ENCODE peak calls at places on chromosome 9, in four cellular contexts. One of them, this sample, is unnamed.

GRCh38 chr9:81772144-81772543 is 82.8 kb upstream of the TLE1 start:
- DNase-seq in OCI-M1: no peak
- DNase-seq in AG08396: peak; percentile 24
- DNase-seq in RPMI8226: no peak
- DNase-seq in this sample: no peak

GRCh38 chr9:75552941-75553340 is 337.5 kb upstream of the PCSK5 start:
- DNase-seq in RPMI8226: no peak
- DNase-seq in OCI-M1: no peak
- DNase-seq in AG08396: peak; percentile 7
- DNase-seq in this sample: no peak

GRCh38 chr9:16252631-16253030 is 617.8 kb downstream of the BNC2 start:
- DNase-seq in RPMI8226: no peak
- DNase-seq in AG08396: no peak
- DNase-seq in OCI-M1: no peak
- DNase-seq in this sample: no peak

GRCh38 chr9:5392285-5392684 is 45.4 kb downstream of the PLGRKT start:
- DNase-seq in AG08396: no peak
- DNase-seq in RPMI8226: no peak
- DNase-seq in OCI-M1: no peak
- DNase-seq in this sample: no peak

GRCh38 chr9:137685035-137685885 is 66.5 kb downstream of the EHMT1 start:
- DNase-seq in AG08396: peak; percentile 68
- DNase-seq in OCI-M1: no peak
- DNase-seq in RPMI8226: no peak
- DNase-seq in this sample: peak; percentile 49

GRCh38 chr9:124720429-124721108 is 50.5 kb downstream of the NR6A1 start:
- DNase-seq in OCI-M1: no peak
- DNase-seq in AG08396: no peak
- DNase-seq in RPMI8226: no peak
- DNase-seq in this sample: no peak

GRCh38 chr9:122936883-122937282 is 3.9 kb upstream of the RABGAP1 start:
- DNase-seq in OCI-M1: no peak
- DNase-seq in RPMI8226: no peak
- DNase-seq in AG08396: no peak
- DNase-seq in this sample: no peak

GRCh38 chr9:109767404-109767803 is 12.6 kb upstream of the PALM2AKAP2 start:
- DNase-seq in AG08396: no peak
- DNase-seq in OCI-M1: no peak
- DNase-seq in RPMI8226: no peak
- DNase-seq in this sample: no peak

GRCh38 chr9:133100518-133101355 is 20.3 kb downstream of the RALGDS start:
- DNase-seq in OCI-M1: no peak
- DNase-seq in AG08396: no peak
- DNase-seq in RPMI8226: no peak
- DNase-seq in this sample: no peak

GRCh38 chr9:137878146-137878941 is 762 bp downstream of the CACNA1B start:
- DNase-seq in OCI-M1: no peak
- DNase-seq in RPMI8226: peak; percentile 38
- DNase-seq in AG08396: peak; percentile 43
- DNase-seq in this sample: no peak

GRCh38 chr9:137959641-137960411 is 82.2 kb downstream of the CACNA1B start:
- DNase-seq in OCI-M1: no peak
- DNase-seq in AG08396: no peak
- DNase-seq in RPMI8226: no peak
- DNase-seq in this sample: no peak

GRCh38 chr9:14865206-14865605 is 45.0 kb downstream of the FREM1 start:
- DNase-seq in AG08396: no peak
- DNase-seq in RPMI8226: no peak
- DNase-seq in OCI-M1: no peak
- DNase-seq in this sample: no peak

GRCh38 chr9:136640176-136641086 is 22.3 kb upstream of the EGFL7 start:
- DNase-seq in AG08396: no peak
- DNase-seq in OCI-M1: no peak
- DNase-seq in RPMI8226: no peak
- DNase-seq in this sample: no peak

GRCh38 chr9:136798708-136799078 is 2.6 kb downstream of the CCDC183 start:
- DNase-seq in OCI-M1: no peak
- DNase-seq in AG08396: no peak
- DNase-seq in RPMI8226: no peak
- DNase-seq in this sample: no peak

GRCh38 chr9:110918316-110919054 is 119.8 kb downstream of the LPAR1 start:
- DNase-seq in OCI-M1: no peak
- DNase-seq in AG08396: peak; percentile 16
- DNase-seq in RPMI8226: no peak
- DNase-seq in this sample: peak; percentile 56

GRCh38 chr9:126384926-126385325 is 58.3 kb downstream of the MVB12B start:
- DNase-seq in RPMI8226: no peak
- DNase-seq in OCI-M1: no peak
- DNase-seq in AG08396: no peak
- DNase-seq in this sample: no peak

GRCh38 chr9:127930298-127931091 is at the start of gene PIP5KL1:
- DNase-seq in RPMI8226: peak; percentile 91
- DNase-seq in OCI-M1: peak; percentile 69
- DNase-seq in AG08396: peak; percentile 98
- DNase-seq in this sample: no peak

GRCh38 chr9:28215921-28216320 is 642.6 kb upstream of the C9orf72 start:
- DNase-seq in OCI-M1: no peak
- DNase-seq in RPMI8226: no peak
- DNase-seq in AG08396: no peak
- DNase-seq in this sample: no peak

GRCh38 chr9:110180713-110181434 is 27.1 kb downstream of the C9orf152 start:
- DNase-seq in OCI-M1: no peak
- DNase-seq in RPMI8226: peak; percentile 81
- DNase-seq in AG08396: peak; percentile 30
- DNase-seq in this sample: no peak

GRCh38 chr9:75105841-75106240 is 17.5 kb downstream of the OSTF1 start:
- DNase-seq in AG08396: peak; percentile 21
- DNase-seq in OCI-M1: no peak
- DNase-seq in RPMI8226: no peak
- DNase-seq in this sample: no peak

GRCh38 chr9:109088221-109088620 is 31.5 kb downstream of the TMEM245 start:
- DNase-seq in OCI-M1: no peak
- DNase-seq in AG08396: no peak
- DNase-seq in RPMI8226: no peak
- DNase-seq in this sample: no peak

GRCh38 chr9:135015986-135016640 is 71.4 kb upstream of the OLFM1 start:
- DNase-seq in AG08396: no peak
- DNase-seq in RPMI8226: no peak
- DNase-seq in OCI-M1: no peak
- DNase-seq in this sample: no peak

This sample was measured in AG04450.